ENCODE peak calls at places on chromosome 1, in seven cellular contexts. M, K, C, R, V, I and E are unnamed samples.
A peak's percentile ranks its signal among the peaks of the same experiment; 100 is the strongest.

GRCh38 chr1:37537378-37537777 is 16.7 kb downstream of the SNIP1 start:
- DNase-seq in C (no peak), K (no peak), I (no peak), V (no peak), M (peak; percentile 62), R (no peak), E (no peak)

GRCh38 chr1:15406911-15407559 is 2.7 kb upstream of the EFHD2 start:
- DNase-seq in C (no peak), I (peak; percentile 33), M (no peak), R (no peak), V (no peak), K (no peak), E (no peak)

GRCh38 chr1:226035915-226036314 is 26.6 kb upstream of the H3-3A start:
- DNase-seq in C (no peak), V (no peak), R (no peak), M (no peak), I (no peak), K (no peak), E (no peak)

GRCh38 chr1:228867093-228867950 is 132.0 kb downstream of the RHOU start:
- DNase-seq in C (no peak), M (no peak), R (no peak), I (no peak), K (no peak), V (no peak), E (no peak)

GRCh38 chr1:6130596-6130995 is 49.5 kb downstream of the CHD5 start:
- DNase-seq in K (no peak), C (no peak), M (no peak), V (no peak), R (peak; percentile 49), I (no peak), E (no peak)

GRCh38 chr1:64087768-64088167 is 115.7 kb upstream of the UBE2U start:
- DNase-seq in I (no peak), R (no peak), C (no peak), K (no peak), V (no peak), M (no peak), E (no peak)

GRCh38 chr1:162040657-162041056 is 17.0 kb upstream of the OLFML2B start:
- DNase-seq in K (no peak), M (no peak), V (no peak), C (no peak), R (no peak), I (no peak), E (peak; percentile 38)

GRCh38 chr1:27004471-27005165 is 8.0 kb downstream of the TENT5B start:
- DNase-seq in K (no peak), R (no peak), V (no peak), M (no peak), I (no peak), C (no peak), E (no peak)

GRCh38 chr1:227884370-227885134 is 63.2 kb downstream of the WNT9A start:
- DNase-seq in K (no peak), M (no peak), R (peak; percentile 73), V (no peak), C (peak; percentile 40), I (no peak), E (no peak)

GRCh38 chr1:58879464-58879863 is 95.6 kb upstream of the JUN start:
- DNase-seq in R (no peak), I (no peak), C (no peak), K (no peak), V (no peak), M (no peak), E (no peak)

GRCh38 chr1:15680131-15680530 is 4.0 kb upstream of the PLEKHM2 start:
- DNase-seq in M (no peak), I (peak; percentile 56), C (no peak), R (no peak), V (no peak), K (no peak), E (no peak)

GRCh38 chr1:107076846-107077245 is 20.4 kb downstream of the PRMT6 start:
- DNase-seq in I (peak; percentile 43), C (no peak), K (no peak), R (no peak), M (no peak), V (peak; percentile 10), E (no peak)

GRCh38 chr1:116962976-116963639 is 38.5 kb upstream of the CD101 start:
- DNase-seq in K (no peak), R (no peak), C (no peak), V (no peak), I (no peak), M (no peak), E (no peak)

GRCh38 chr1:25054526-25054925 is 124.5 kb upstream of the RUNX3 start:
- DNase-seq in R (peak; percentile 25), M (no peak), K (no peak), I (no peak), C (no peak), V (no peak), E (no peak)

GRCh38 chr1:173717238-173717637 is 2.5 kb downstream of the KLHL20 start:
- DNase-seq in R (no peak), K (no peak), I (no peak), V (no peak), C (no peak), M (no peak), E (no peak)

GRCh38 chr1:160647329-160647720 is 481 bp upstream of the SLAMF1 start:
- DNase-seq in I (no peak), V (no peak), M (no peak), K (no peak), C (no peak), R (no peak), E (no peak)

GRCh38 chr1:76185207-76185606 is 110.7 kb downstream of the ST6GALNAC3 start:
- DNase-seq in K (no peak), M (no peak), V (no peak), I (no peak), R (no peak), C (no peak), E (no peak)

GRCh38 chr1:53549781-53550180 is 90.6 kb downstream of the DMRTB1 start:
- DNase-seq in V (no peak), K (no peak), M (no peak), I (no peak), C (no peak), R (peak; percentile 24), E (no peak)

GRCh38 chr1:194225781-194226180 is 1039.4 kb upstream of the B3GALT2 start:
- DNase-seq in K (no peak), I (no peak), C (peak; percentile 50), M (no peak), R (no peak), V (no peak), E (no peak)

GRCh38 chr1:81525085-81525484 is 275.6 kb upstream of the ADGRL2 start:
- DNase-seq in I (no peak), K (no peak), V (no peak), M (no peak), C (no peak), R (no peak), E (no peak)

GRCh38 chr1:112629256-112629655 is 9.6 kb downstream of the CAPZA1 start:
- DNase-seq in K (no peak), V (no peak), M (no peak), I (no peak), C (no peak), R (no peak), E (no peak)
- TF ChIP-seq POLR2A in K (no peak), V (no peak), M (no peak), I (no peak), C (no peak), R (no peak), E (no peak)

DNA sequence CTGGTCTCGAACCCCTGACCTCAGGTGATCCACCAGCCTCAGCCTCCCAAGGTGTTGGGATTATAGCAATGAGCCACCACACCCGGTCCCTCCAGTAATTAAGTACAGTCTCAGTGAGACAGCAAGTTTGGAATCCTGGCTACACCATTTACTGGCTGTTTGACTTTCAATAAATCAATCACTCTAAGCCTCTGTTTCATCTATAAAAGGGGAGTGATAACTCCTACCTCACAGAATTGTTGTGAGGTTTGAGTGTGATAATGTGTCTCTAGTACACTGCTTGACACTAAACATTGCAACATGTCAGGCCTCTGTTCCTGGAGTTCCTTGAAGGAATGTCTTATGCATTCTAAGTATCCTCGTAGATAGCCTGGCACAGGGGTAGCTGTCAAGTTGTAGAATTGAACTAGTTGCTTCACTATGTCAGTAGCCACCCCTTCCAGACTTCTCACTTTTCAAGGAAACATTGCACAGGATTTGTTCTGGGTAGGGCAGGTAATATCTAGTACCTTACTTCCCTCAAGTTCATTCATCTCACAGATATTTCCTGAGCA is 12.4 kb downstream of the ENTREP3 start:
- DNase-seq in C (no peak), I (no peak), V (no peak), R (no peak), K (no peak), M (no peak), E (no peak)
- TF ChIP-seq POLR2A in C (no peak), I (no peak), V (no peak), R (no peak), K (no peak), M (no peak), E (no peak)

GRCh38 chr1:70410604-70411359 is at the start of gene CTH:
- DNase-seq in C (peak; percentile 99), V (peak; percentile 95), M (peak; percentile 98), R (peak; percentile 97), K (peak; percentile 98), I (peak; percentile 86), E (peak; percentile 98)
- TF ChIP-seq POLR2A in C (peak; percentile 91), V (peak; percentile 99), M (peak; percentile 93), R (peak; percentile 87), K (peak; percentile 98), I (peak; percentile 39), E (peak; percentile 99)

GRCh38 chr1:1347026-1347595 is 2.1 kb downstream of the DVL1 start:
- DNase-seq in R (no peak), C (no peak), K (no peak), I (no peak), M (no peak), V (no peak), E (no peak)

GRCh38 chr1:1346501-1346890 is 2.7 kb downstream of the DVL1 start:
- DNase-seq in M (no peak), I (no peak), C (no peak), K (no peak), V (no peak), R (no peak), E (no peak)

GRCh38 chr1:1347663-1348419 is 1.4 kb downstream of the DVL1 start:
- DNase-seq in K (peak; percentile 82), M (no peak), R (no peak), C (peak; percentile 72), I (peak; percentile 71), V (no peak), E (no peak)

GRCh38 chr1:1349256-1350012 is at the start of gene DVL1:
- DNase-seq in K (peak; percentile 70), V (no peak), R (peak; percentile 95), M (peak; percentile 33), I (no peak), C (peak; percentile 81), E (peak; percentile 81)

DNA sequence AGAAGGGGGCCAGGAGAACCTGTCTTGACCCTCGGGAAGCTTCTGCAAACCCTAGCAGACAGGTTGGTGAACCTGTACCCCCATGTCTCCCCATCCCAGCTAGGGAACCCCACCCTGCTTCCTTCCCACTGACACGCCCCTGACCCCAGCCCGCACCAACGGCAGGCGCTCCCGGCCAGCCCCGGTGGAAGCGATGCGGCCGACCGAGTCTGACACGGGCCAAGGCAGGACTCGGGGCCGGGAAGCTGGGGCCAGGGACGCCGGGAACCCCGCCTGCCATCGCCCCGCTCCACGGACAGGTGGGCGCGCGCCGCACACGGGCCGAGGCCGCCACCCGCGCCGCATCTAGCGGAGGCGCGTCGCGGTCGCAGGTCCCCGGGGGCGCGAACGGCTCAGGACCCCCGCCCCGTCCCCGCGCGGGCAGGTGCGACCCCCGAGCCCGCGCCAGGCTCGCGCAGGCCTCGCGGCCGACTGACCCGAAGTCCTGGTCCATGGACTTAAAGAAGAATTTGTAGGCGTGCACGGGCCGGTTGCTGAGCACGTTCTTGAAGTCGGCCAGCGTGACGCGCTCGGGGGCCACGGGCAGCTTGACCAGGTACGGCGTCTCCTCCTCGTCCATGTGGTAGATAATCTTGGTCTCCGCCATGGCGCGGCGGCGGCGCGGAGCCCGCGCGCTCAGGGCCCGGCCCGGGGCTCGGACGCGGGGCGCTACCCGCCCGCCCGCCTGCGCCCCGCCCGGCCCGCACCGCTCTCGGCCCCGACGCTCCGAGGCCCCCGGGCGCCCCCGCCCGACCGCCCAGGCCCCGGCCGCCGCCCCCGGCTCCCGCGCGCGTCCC is 580 bp downstream of the DVL1 start:
- DNase-seq in V (no peak), M (no peak), I (no peak), R (peak; percentile 90), K (no peak), C (no peak), E (peak; percentile 83)
- TF ChIP-seq POLR2A in V (no peak), M (no peak), I (no peak), R (no peak), K (no peak), C (no peak), E (no peak)